ENCODE peak calls at places on chromosomes 5 and 9, in five cellular contexts. One of them, this sample, is unnamed.

GRCh38 chr5:127280494-127281220 is 9.9 kb upstream of the MEGF10 start:
- DNase-seq in LoVo: no peak
- DNase-seq in astrocyte: no peak
- DNase-seq in non-pigmented ciliary epithelial cell: no peak
- DNase-seq in pancreas: no peak
- DNase-seq in this sample: no peak

GRCh38 chr5:178462846-178463245 is 127.3 kb downstream of the COL23A1 start:
- DNase-seq in LoVo: no peak
- DNase-seq in astrocyte: no peak
- DNase-seq in non-pigmented ciliary epithelial cell: no peak
- DNase-seq in pancreas: no peak
- DNase-seq in this sample: no peak

GRCh38 chr9:73039253-73039915 is 86.5 kb upstream of the ALDH1A1 start:
- DNase-seq in LoVo: no peak
- DNase-seq in astrocyte: peak
- DNase-seq in non-pigmented ciliary epithelial cell: no peak
- DNase-seq in pancreas: no peak
- DNase-seq in this sample: no peak

GRCh38 chr9:133534346-133535284 is at the start of gene ADAMTSL2:
- DNase-seq in LoVo: no peak
- DNase-seq in astrocyte: peak
- DNase-seq in non-pigmented ciliary epithelial cell: no peak
- DNase-seq in pancreas: peak
- DNase-seq in this sample: no peak

GRCh38 chr9:126677188-126678084 is 63.7 kb downstream of the LMX1B start:
- DNase-seq in LoVo: no peak
- DNase-seq in astrocyte: no peak
- DNase-seq in non-pigmented ciliary epithelial cell: no peak
- DNase-seq in pancreas: no peak
- DNase-seq in this sample: no peak

GRCh38 chr9:92968081-92968480 is 20.8 kb downstream of the FGD3 start:
- DNase-seq in LoVo: no peak
- DNase-seq in astrocyte: no peak
- DNase-seq in non-pigmented ciliary epithelial cell: no peak
- DNase-seq in pancreas: no peak
- DNase-seq in this sample: no peak

GRCh38 chr5:1724822-1725602 is 74.6 kb downstream of the MRPL36 start:
- DNase-seq in LoVo: no peak
- DNase-seq in astrocyte: no peak
- DNase-seq in non-pigmented ciliary epithelial cell: no peak
- DNase-seq in pancreas: peak
- DNase-seq in this sample: no peak

GRCh38 chr5:178426326-178427130 is 163.7 kb downstream of the COL23A1 start:
- DNase-seq in LoVo: no peak
- DNase-seq in astrocyte: no peak
- DNase-seq in non-pigmented ciliary epithelial cell: no peak
- DNase-seq in pancreas: peak
- DNase-seq in this sample: no peak

This sample was measured in stimulated activated effector memory CD8-positive, alpha-beta T cell treated with anti-CD3 and anti-CD28 coated beads, Interleukin-12 subunit alpha, Interleukin-12 subunit beta, amount 100 ng/mL, for 72 hours.